ENCODE peak calls at places on chromosomes 3 and 15, in eight cellular contexts. B is NCI-H1105, U is dermis blood vessel endothelial cell, S is T-helper 9 cell, C is nephron progenitor cell, K is GM12865, I is AG04449, L is NCI-H2171. N is an unnamed sample.

GRCh38 chr3:42013652-42014442 is 51.9 kb upstream of the ULK4 start:
- DNase-seq in B (no peak), U (peak; percentile 38), S (peak; percentile 21), C (peak; percentile 75), K (peak; percentile 54), I (no peak), L (no peak), N (peak; percentile 85)

GRCh38 chr3:33173103-33173502 is 45.5 kb downstream of the SUSD5 start:
- DNase-seq in B (peak; percentile 4), U (no peak), S (no peak), C (no peak), K (no peak), I (no peak), L (no peak), N (no peak)

GRCh38 chr15:66515901-66516322 is 10.8 kb downstream of the ZWILCH start:
- DNase-seq in B (no peak), U (peak; percentile 55), S (no peak), C (no peak), K (no peak), I (no peak), L (no peak), N (no peak)

GRCh38 chr3:46503194-46503924 is 5.6 kb downstream of the RTP3 start:
- DNase-seq in B (no peak), U (no peak), S (no peak), C (no peak), K (no peak), I (no peak), L (no peak), N (no peak)

GRCh38 chr3:34725774-34726173 is 913.6 kb upstream of the ARPP21 start:
- DNase-seq in B (no peak), U (no peak), S (no peak), C (no peak), K (no peak), I (no peak), L (no peak), N (no peak)

GRCh38 chr3:52683611-52684010 is 2.1 kb downstream of the PBRM1 start:
- DNase-seq in B (no peak), U (no peak), S (no peak), C (no peak), K (no peak), I (no peak), L (no peak), N (no peak)

GRCh38 chr3:132211896-132212295 is 105.3 kb upstream of the ACP3 start:
- DNase-seq in B (no peak), U (no peak), S (no peak), C (no peak), K (no peak), I (no peak), L (no peak), N (no peak)

GRCh38 chr3:137121704-137122314 is 164.0 kb downstream of the IL20RB start:
- DNase-seq in B (peak; percentile 23), U (peak; percentile 74), S (no peak), C (peak; percentile 35), K (peak; percentile 83), I (no peak), L (no peak), N (peak; percentile 28)

GRCh38 chr3:38347421-38348200 is 1.0 kb downstream of the XYLB start:
- DNase-seq in B (no peak), U (no peak), S (no peak), C (no peak), K (no peak), I (no peak), L (no peak), N (no peak)

GRCh38 chr15:78997981-78998499 is 53.2 kb upstream of the CTSH start:
- DNase-seq in B (no peak), U (peak; percentile 37), S (no peak), C (no peak), K (no peak), I (no peak), L (no peak), N (no peak)

GRCh38 chr3:53941945-53942344 is 50.3 kb upstream of the SELENOK start:
- DNase-seq in B (no peak), U (no peak), S (no peak), C (no peak), K (no peak), I (no peak), L (no peak), N (no peak)

GRCh38 chr3:126352476-126353454 is 4.4 kb downstream of the KLF15 start:
- DNase-seq in B (no peak), U (no peak), S (no peak), C (no peak), K (no peak), I (no peak), L (no peak), N (no peak)

GRCh38 chr3:180619723-180620122 is 17.8 kb downstream of the TTC14 start:
- DNase-seq in B (no peak), U (peak; percentile 44), S (no peak), C (no peak), K (no peak), I (no peak), L (no peak), N (no peak)

GRCh38 chr15:56496635-56497034 is 31.7 kb upstream of the MNS1 start:
- DNase-seq in B (peak; percentile 25), U (peak; percentile 87), S (no peak), C (no peak), K (peak; percentile 80), I (peak; percentile 14), L (peak; percentile 57), N (no peak)

GRCh38 chr15:90266061-90266431 is 574 bp downstream of the NGRN start:
- DNase-seq in B (no peak), U (peak; percentile 59), S (peak; percentile 34), C (peak; percentile 29), K (peak; percentile 45), I (no peak), L (peak; percentile 42), N (no peak)

GRCh38 chr3:119831941-119832371 is 50.1 kb downstream of the NR1I2 start:
- DNase-seq in B (no peak), U (no peak), S (no peak), C (no peak), K (no peak), I (peak; percentile 65), L (no peak), N (no peak)

GRCh38 chr15:88215249-88215648 is 41.3 kb downstream of the NTRK3 start:
- DNase-seq in B (no peak), U (no peak), S (no peak), C (no peak), K (no peak), I (no peak), L (no peak), N (no peak)

GRCh38 chr3:165195628-165196576 is at the start of gene SLITRK3:
- DNase-seq in B (peak; percentile 54), U (no peak), S (no peak), C (peak; percentile 27), K (no peak), I (no peak), L (no peak), N (no peak)

GRCh38 chr3:191238321-191238817 is 39.3 kb downstream of the OSTN start:
- DNase-seq in B (no peak), U (peak; percentile 69), S (no peak), C (no peak), K (no peak), I (no peak), L (no peak), N (no peak)

GRCh38 chr3:185335799-185336198 is 27.1 kb upstream of the MAP3K13 start:
- DNase-seq in B (no peak), U (peak; percentile 66), S (no peak), C (no peak), K (no peak), I (no peak), L (no peak), N (no peak)

GRCh38 chr3:193040836-193041672 is 123.4 kb upstream of the MB21D2 start:
- DNase-seq in B (peak; percentile 71), U (peak; percentile 52), S (no peak), C (no peak), K (peak; percentile 68), I (no peak), L (peak; percentile 39), N (no peak)

GRCh38 chr3:180048840-180049239 is 12.1 kb upstream of the PEX5L start:
- DNase-seq in B (peak; percentile 45), U (no peak), S (no peak), C (no peak), K (no peak), I (peak; percentile 52), L (no peak), N (no peak)

GRCh38 chr15:72112111-72112510 is 5.8 kb downstream of the MYO9A start:
- DNase-seq in B (no peak), U (no peak), S (no peak), C (no peak), K (no peak), I (no peak), L (no peak), N (no peak)

GRCh38 chr3:133379926-133380325 is 19.9 kb upstream of the BFSP2 start:
- DNase-seq in B (no peak), U (no peak), S (no peak), C (no peak), K (no peak), I (no peak), L (no peak), N (no peak)

GRCh38 chr15:99873451-99873850 is 140.2 kb upstream of the LYSMD4 start:
- DNase-seq in B (no peak), U (no peak), S (no peak), C (no peak), K (no peak), I (no peak), L (no peak), N (no peak)

GRCh38 chr3:632571-633170 is 436.1 kb downstream of the CHL1 start:
- DNase-seq in B (peak; percentile 29), U (peak; percentile 70), S (no peak), C (peak; percentile 75), K (peak; percentile 76), I (no peak), L (peak; percentile 47), N (no peak)

GRCh38 chr15:35256555-35256954 is 171.5 kb upstream of the NANOGP8 start:
- DNase-seq in B (peak; percentile 19), U (no peak), S (no peak), C (no peak), K (no peak), I (no peak), L (no peak), N (no peak)

GRCh38 chr15:74835312-74835823 is 7.6 kb downstream of the ULK3 start:
- DNase-seq in B (no peak), U (peak; percentile 72), S (peak; percentile 38), C (peak; percentile 76), K (peak; percentile 49), I (no peak), L (no peak), N (peak; percentile 81)

GRCh38 chr3:107938128-107938527 is 152.7 kb downstream of the CD47 start:
- DNase-seq in B (no peak), U (peak; percentile 71), S (no peak), C (no peak), K (peak; percentile 7), I (no peak), L (peak; percentile 19), N (no peak)

GRCh38 chr3:6807967-6808588 is 52.8 kb upstream of the GRM7 start:
- DNase-seq in B (peak; percentile 16), U (no peak), S (no peak), C (no peak), K (peak; percentile 54), I (no peak), L (no peak), N (no peak)

GRCh38 chr3:48695113-48695753 is 9.5 kb upstream of the NCKIPSD start:
- DNase-seq in B (no peak), U (peak; percentile 48), S (no peak), C (peak; percentile 28), K (no peak), I (no peak), L (no peak), N (no peak)

GRCh38 chr15:88992216-88992615 is 79.0 kb upstream of the MFGE8 start:
- DNase-seq in B (no peak), U (no peak), S (no peak), C (no peak), K (no peak), I (no peak), L (no peak), N (no peak)

GRCh38 chr3:122691195-122691594 is 10.6 kb downstream of the PARP14 start:
- DNase-seq in B (no peak), U (no peak), S (no peak), C (no peak), K (peak; percentile 60), I (no peak), L (no peak), N (no peak)

N was measured in Right ventricle myocardium inferior.